ENCODE peak calls at places on chromosome 9, in five cellular contexts. One of them, this sample, is unnamed.

GRCh38 chr9:128703616-128704355 is 1.5 kb downstream of the PKN3 start:
- DNase-seq in stimulated activated CD8-positive, alpha-beta memory T cell treated with anti-CD3 and anti-CD28 coated beads, Interleukin-12 subunit alpha, Interleukin-12 subunit beta, amount 100 ng/mL, for 1 hour: no peak
- DNase-seq in iris pigment epithelial cell: no peak
- DNase-seq in skeletal muscle cell: no peak
- DNase-seq in NCI-H1105: no peak
- DNase-seq in this sample: peak; percentile 13

GRCh38 chr9:21709464-21710058 is 92.9 kb upstream of the MTAP start:
- DNase-seq in skeletal muscle cell: no peak
- DNase-seq in NCI-H1105: peak; percentile 28
- DNase-seq in stimulated activated CD8-positive, alpha-beta memory T cell treated with anti-CD3 and anti-CD28 coated beads, Interleukin-12 subunit alpha, Interleukin-12 subunit beta, amount 100 ng/mL, for 1 hour: peak; percentile 52
- DNase-seq in iris pigment epithelial cell: peak; percentile 56
- DNase-seq in this sample: no peak

GRCh38 chr9:21919377-21920362 is 74.5 kb downstream of the CDKN2A start:
- DNase-seq in NCI-H1105: no peak
- DNase-seq in iris pigment epithelial cell: peak; percentile 91
- DNase-seq in skeletal muscle cell: peak; percentile 80
- DNase-seq in stimulated activated CD8-positive, alpha-beta memory T cell treated with anti-CD3 and anti-CD28 coated beads, Interleukin-12 subunit alpha, Interleukin-12 subunit beta, amount 100 ng/mL, for 1 hour: peak; percentile 20
- DNase-seq in this sample: no peak

GRCh38 chr9:126373241-126373640 is 46.6 kb downstream of the MVB12B start:
- DNase-seq in stimulated activated CD8-positive, alpha-beta memory T cell treated with anti-CD3 and anti-CD28 coated beads, Interleukin-12 subunit alpha, Interleukin-12 subunit beta, amount 100 ng/mL, for 1 hour: no peak
- DNase-seq in skeletal muscle cell: no peak
- DNase-seq in iris pigment epithelial cell: peak; percentile 57
- DNase-seq in NCI-H1105: no peak
- DNase-seq in this sample: no peak

GRCh38 chr9:86940774-86941173 is 6.5 kb downstream of the GAS1 start:
- DNase-seq in NCI-H1105: peak; percentile 70
- DNase-seq in stimulated activated CD8-positive, alpha-beta memory T cell treated with anti-CD3 and anti-CD28 coated beads, Interleukin-12 subunit alpha, Interleukin-12 subunit beta, amount 100 ng/mL, for 1 hour: no peak
- DNase-seq in iris pigment epithelial cell: no peak
- DNase-seq in skeletal muscle cell: no peak
- DNase-seq in this sample: no peak

GRCh38 chr9:94920439-94920951 is 194.0 kb downstream of the AOPEP start:
- DNase-seq in NCI-H1105: no peak
- DNase-seq in skeletal muscle cell: peak; percentile 45
- DNase-seq in stimulated activated CD8-positive, alpha-beta memory T cell treated with anti-CD3 and anti-CD28 coated beads, Interleukin-12 subunit alpha, Interleukin-12 subunit beta, amount 100 ng/mL, for 1 hour: no peak
- DNase-seq in iris pigment epithelial cell: peak; percentile 60
- DNase-seq in this sample: no peak

GRCh38 chr9:99216073-99216472 is 5.7 kb downstream of the ALG2 start:
- DNase-seq in iris pigment epithelial cell: no peak
- DNase-seq in stimulated activated CD8-positive, alpha-beta memory T cell treated with anti-CD3 and anti-CD28 coated beads, Interleukin-12 subunit alpha, Interleukin-12 subunit beta, amount 100 ng/mL, for 1 hour: no peak
- DNase-seq in NCI-H1105: no peak
- DNase-seq in skeletal muscle cell: no peak
- DNase-seq in this sample: no peak

GRCh38 chr9:116365056-116365471 is 211.5 kb downstream of the PAPPA start:
- DNase-seq in skeletal muscle cell: peak; percentile 34
- DNase-seq in NCI-H1105: no peak
- DNase-seq in stimulated activated CD8-positive, alpha-beta memory T cell treated with anti-CD3 and anti-CD28 coated beads, Interleukin-12 subunit alpha, Interleukin-12 subunit beta, amount 100 ng/mL, for 1 hour: no peak
- DNase-seq in iris pigment epithelial cell: peak; percentile 71
- DNase-seq in this sample: no peak

GRCh38 chr9:125418404-125418803 is 156.8 kb downstream of the GAPVD1 start:
- DNase-seq in iris pigment epithelial cell: peak; percentile 50
- DNase-seq in stimulated activated CD8-positive, alpha-beta memory T cell treated with anti-CD3 and anti-CD28 coated beads, Interleukin-12 subunit alpha, Interleukin-12 subunit beta, amount 100 ng/mL, for 1 hour: no peak
- DNase-seq in NCI-H1105: no peak
- DNase-seq in skeletal muscle cell: no peak
- DNase-seq in this sample: no peak

GRCh38 chr9:108003551-108003950 is 514.0 kb upstream of the KLF4 start:
- DNase-seq in iris pigment epithelial cell: no peak
- DNase-seq in stimulated activated CD8-positive, alpha-beta memory T cell treated with anti-CD3 and anti-CD28 coated beads, Interleukin-12 subunit alpha, Interleukin-12 subunit beta, amount 100 ng/mL, for 1 hour: no peak
- DNase-seq in skeletal muscle cell: no peak
- DNase-seq in NCI-H1105: no peak
- DNase-seq in this sample: no peak

GRCh38 chr9:91943876-91944470 is 6.1 kb downstream of the ROR2 start:
- DNase-seq in stimulated activated CD8-positive, alpha-beta memory T cell treated with anti-CD3 and anti-CD28 coated beads, Interleukin-12 subunit alpha, Interleukin-12 subunit beta, amount 100 ng/mL, for 1 hour: no peak
- DNase-seq in skeletal muscle cell: no peak
- DNase-seq in iris pigment epithelial cell: peak; percentile 17
- DNase-seq in NCI-H1105: no peak
- DNase-seq in this sample: no peak